ENCODE peak calls at places on chromosomes 16 and 17, in five cellular contexts. One of them, this sample, is unnamed.
A peak's percentile ranks its signal among the peaks of the same experiment; 100 is the strongest.

GRCh38 chr17:7393613-7394451 is 493 bp downstream of the PLSCR3 start:
- DNase-seq in mucosa of descending colon: peak; percentile 62
- DNase-seq in heart left ventricle: no peak
- DNase-seq in thoracic aorta: no peak
- DNase-seq in tibial nerve: no peak
- DNase-seq in this sample: no peak

GRCh38 chr17:17532991-17533390 is 36.8 kb upstream of the RASD1 start:
- DNase-seq in heart left ventricle: no peak
- DNase-seq in tibial nerve: no peak
- DNase-seq in mucosa of descending colon: no peak
- DNase-seq in thoracic aorta: no peak
- DNase-seq in this sample: no peak

GRCh38 chr17:77441130-77441920 is 300.6 kb downstream of the SEC14L1 start:
- DNase-seq in tibial nerve: no peak
- DNase-seq in thoracic aorta: no peak
- DNase-seq in heart left ventricle: no peak
- DNase-seq in mucosa of descending colon: no peak
- DNase-seq in this sample: no peak

GRCh38 chr17:57420674-57421392 is 164.5 kb downstream of the MSI2 start:
- DNase-seq in heart left ventricle: no peak
- DNase-seq in thoracic aorta: no peak
- DNase-seq in tibial nerve: no peak
- DNase-seq in mucosa of descending colon: peak; percentile 62
- DNase-seq in this sample: no peak

GRCh38 chr17:51263001-51263400 is 2.7 kb downstream of the UTP18 start:
- DNase-seq in tibial nerve: no peak
- DNase-seq in thoracic aorta: no peak
- DNase-seq in mucosa of descending colon: no peak
- DNase-seq in heart left ventricle: no peak
- DNase-seq in this sample: no peak

GRCh38 chr17:71724339-71724738 is 396.5 kb upstream of the SOX9 start:
- DNase-seq in tibial nerve: no peak
- DNase-seq in heart left ventricle: no peak
- DNase-seq in thoracic aorta: no peak
- DNase-seq in mucosa of descending colon: no peak
- DNase-seq in this sample: no peak

GRCh38 chr17:80775863-80776262 is 215.8 kb upstream of the CHMP6 start:
- DNase-seq in thoracic aorta: no peak
- DNase-seq in tibial nerve: no peak
- DNase-seq in heart left ventricle: no peak
- DNase-seq in mucosa of descending colon: no peak
- DNase-seq in this sample: no peak

GRCh38 chr16:85426806-85427205 is 186.3 kb upstream of the GSE1 start:
- DNase-seq in heart left ventricle: no peak
- DNase-seq in mucosa of descending colon: no peak
- DNase-seq in tibial nerve: no peak
- DNase-seq in thoracic aorta: no peak
- DNase-seq in this sample: no peak

GRCh38 chr17:29177871-29178749 is 2.1 kb downstream of the MYO18A start:
- DNase-seq in heart left ventricle: peak; percentile 40
- DNase-seq in tibial nerve: no peak
- DNase-seq in thoracic aorta: no peak
- DNase-seq in mucosa of descending colon: peak; percentile 78
- DNase-seq in this sample: no peak
- H3K4me3 ChIP-seq in heart left ventricle: peak overlapping the region; percentile 67
- H3K4me3 ChIP-seq in tibial nerve: no peak overlapping the region
- H3K4me3 ChIP-seq in thoracic aorta: peak overlapping the region; percentile 82
- H3K4me3 ChIP-seq in mucosa of descending colon: no peak overlapping the region
- H3K4me3 ChIP-seq in this sample: peak overlapping the region; percentile 60

DNA sequence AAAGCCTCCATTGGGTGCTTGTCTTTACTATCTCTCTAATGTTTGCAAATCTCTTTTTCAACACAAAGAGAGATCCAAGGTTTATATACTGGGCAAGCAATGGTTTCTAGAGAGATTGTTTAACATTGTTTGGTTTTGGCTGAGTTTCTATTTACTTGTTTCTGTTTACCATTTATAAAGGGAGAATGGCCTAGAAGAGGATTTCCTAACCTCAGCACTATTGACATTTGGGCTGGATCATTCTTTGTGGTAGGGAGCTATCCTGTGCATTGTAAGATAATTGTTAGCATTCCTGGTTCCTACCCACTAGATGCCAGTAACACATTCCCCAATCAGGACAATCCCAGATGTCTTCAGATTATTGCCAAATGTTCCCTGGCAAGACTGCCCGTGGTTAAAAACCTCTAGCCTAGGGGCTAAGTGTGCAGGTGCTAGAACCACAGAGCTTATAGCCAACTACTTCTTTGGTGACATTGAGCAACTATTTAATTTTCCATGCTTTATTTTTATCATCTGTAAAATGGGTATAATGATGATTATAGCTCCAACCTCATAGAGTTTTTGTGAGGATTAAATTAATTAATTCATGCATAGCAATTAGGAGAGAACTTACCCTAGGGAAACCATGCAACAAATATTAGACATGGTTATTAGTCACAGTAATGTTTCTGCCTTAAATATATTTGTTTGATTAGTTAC is 413.9 kb upstream of the MAF start:
- DNase-seq in mucosa of descending colon: no peak
- DNase-seq in thoracic aorta: no peak
- DNase-seq in heart left ventricle: no peak
- DNase-seq in tibial nerve: no peak
- DNase-seq in this sample: no peak
- TF ChIP-seq CTCF in mucosa of descending colon: no peak
- TF ChIP-seq CTCF in thoracic aorta: no peak
- TF ChIP-seq CTCF in heart left ventricle: no peak
- TF ChIP-seq CTCF in tibial nerve: no peak
- TF ChIP-seq CTCF in this sample: no peak

GRCh38 chr16:31063843-31064611 is 10.0 kb downstream of the ZNF668 start:
- DNase-seq in tibial nerve: no peak
- DNase-seq in mucosa of descending colon: no peak
- DNase-seq in thoracic aorta: no peak
- DNase-seq in heart left ventricle: no peak
- DNase-seq in this sample: no peak

GRCh38 chr16:31067342-31067741 is 6.7 kb downstream of the ZNF668 start:
- DNase-seq in heart left ventricle: no peak
- DNase-seq in tibial nerve: no peak
- DNase-seq in thoracic aorta: no peak
- DNase-seq in mucosa of descending colon: no peak
- DNase-seq in this sample: no peak

GRCh38 chr16:31063495-31063842 is 10.6 kb downstream of the ZNF668 start:
- DNase-seq in tibial nerve: no peak
- DNase-seq in mucosa of descending colon: no peak
- DNase-seq in heart left ventricle: no peak
- DNase-seq in thoracic aorta: no peak
- DNase-seq in this sample: no peak

GRCh38 chr16:31061813-31062440 is 12.1 kb downstream of the ZNF668 start:
- DNase-seq in thoracic aorta: no peak
- DNase-seq in tibial nerve: no peak
- DNase-seq in heart left ventricle: no peak
- DNase-seq in mucosa of descending colon: no peak
- DNase-seq in this sample: no peak

DNA sequence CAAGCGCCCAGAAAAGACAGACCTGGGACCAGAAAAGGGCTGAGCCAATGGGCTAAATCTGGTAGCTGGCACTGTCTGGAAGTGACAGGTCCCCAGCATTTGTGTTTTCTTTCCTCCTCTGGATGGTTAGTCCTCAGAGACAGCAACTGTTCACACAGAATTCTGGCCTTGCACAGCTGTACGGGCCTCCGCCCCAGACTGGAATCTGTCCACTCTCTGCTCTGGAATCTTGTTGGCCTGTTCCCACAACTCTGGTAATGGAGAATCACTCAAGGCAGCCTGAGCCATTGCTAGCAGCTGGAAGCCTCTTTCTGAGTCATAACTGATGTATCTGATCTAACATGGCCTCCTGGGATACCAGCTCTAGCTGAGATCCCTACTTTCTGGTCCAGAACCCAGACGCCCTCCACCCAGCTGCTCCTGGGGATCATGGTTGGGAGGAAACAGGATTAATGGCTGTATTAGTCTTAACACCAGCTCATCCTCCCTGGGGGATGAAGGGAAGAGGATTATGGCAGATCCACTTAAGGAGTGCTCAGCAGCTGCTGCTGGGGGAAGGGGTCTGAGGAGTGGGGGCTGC is 9.1 kb downstream of the ZNF668 start:
- DNase-seq in heart left ventricle: peak; percentile 62
- DNase-seq in mucosa of descending colon: no peak
- DNase-seq in tibial nerve: peak; percentile 39
- DNase-seq in thoracic aorta: no peak
- DNase-seq in this sample: peak; percentile 90
- H3K4me3 ChIP-seq in heart left ventricle: no peak overlapping the region
- H3K4me3 ChIP-seq in mucosa of descending colon: no peak overlapping the region
- H3K4me3 ChIP-seq in tibial nerve: no peak overlapping the region
- H3K4me3 ChIP-seq in thoracic aorta: peak overlapping the region; percentile 19
- H3K4me3 ChIP-seq in this sample: no peak overlapping the region

DNA sequence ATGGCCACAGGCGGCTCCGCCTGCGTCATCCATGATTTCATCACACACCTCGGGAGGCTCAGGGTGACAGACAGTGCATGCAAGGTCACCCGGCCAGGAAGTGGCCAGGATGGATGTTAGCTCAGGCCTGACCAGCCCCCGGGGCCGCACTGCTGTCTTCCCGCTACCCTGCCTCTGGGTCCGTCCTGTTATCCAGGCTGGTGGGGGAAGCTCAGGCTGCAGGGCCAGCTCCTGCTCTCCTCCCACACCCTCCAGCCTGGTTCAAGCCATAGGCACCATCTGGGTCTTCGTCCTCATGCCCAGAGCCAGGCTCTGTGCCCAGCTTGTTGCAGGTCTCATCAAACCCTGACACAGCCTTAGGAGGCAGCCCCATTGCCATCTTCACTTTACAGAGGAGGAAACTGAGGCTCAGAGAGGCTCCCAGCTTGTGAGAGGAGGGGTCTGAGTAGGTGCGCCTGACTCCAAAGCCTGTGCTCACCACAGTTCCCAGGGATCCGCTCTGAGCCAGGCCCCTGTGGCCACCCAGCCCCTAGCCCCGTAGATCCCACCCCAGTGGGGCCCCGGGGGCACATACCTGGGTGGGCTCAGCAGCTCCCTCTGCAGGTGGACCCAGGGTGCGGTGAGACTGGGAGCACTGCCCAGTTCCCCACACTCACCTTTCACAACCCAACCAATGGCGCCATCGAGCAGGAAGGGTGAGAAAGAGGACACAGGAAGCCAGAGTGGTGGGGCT is 414 bp upstream of the ADGRG3 start:
- DNase-seq in tibial nerve: no peak
- DNase-seq in heart left ventricle: no peak
- DNase-seq in thoracic aorta: no peak
- DNase-seq in mucosa of descending colon: no peak
- DNase-seq in this sample: no peak
- TF ChIP-seq CTCF in tibial nerve: no peak
- TF ChIP-seq CTCF in heart left ventricle: peak; percentile 27
- TF ChIP-seq CTCF in thoracic aorta: no peak
- TF ChIP-seq CTCF in mucosa of descending colon: no peak
- TF ChIP-seq CTCF in this sample: no peak

GRCh38 chr17:67260051-67260987 is 15.3 kb upstream of the HELZ start:
- DNase-seq in thoracic aorta: no peak
- DNase-seq in tibial nerve: no peak
- DNase-seq in heart left ventricle: no peak
- DNase-seq in mucosa of descending colon: no peak
- DNase-seq in this sample: peak; percentile 27
- H3K4me3 ChIP-seq in thoracic aorta: peak overlapping the region; percentile 15
- H3K4me3 ChIP-seq in tibial nerve: peak overlapping the region; percentile 7
- H3K4me3 ChIP-seq in heart left ventricle: no peak overlapping the region
- H3K4me3 ChIP-seq in mucosa of descending colon: no peak overlapping the region
- H3K4me3 ChIP-seq in this sample: no peak overlapping the region

DNA sequence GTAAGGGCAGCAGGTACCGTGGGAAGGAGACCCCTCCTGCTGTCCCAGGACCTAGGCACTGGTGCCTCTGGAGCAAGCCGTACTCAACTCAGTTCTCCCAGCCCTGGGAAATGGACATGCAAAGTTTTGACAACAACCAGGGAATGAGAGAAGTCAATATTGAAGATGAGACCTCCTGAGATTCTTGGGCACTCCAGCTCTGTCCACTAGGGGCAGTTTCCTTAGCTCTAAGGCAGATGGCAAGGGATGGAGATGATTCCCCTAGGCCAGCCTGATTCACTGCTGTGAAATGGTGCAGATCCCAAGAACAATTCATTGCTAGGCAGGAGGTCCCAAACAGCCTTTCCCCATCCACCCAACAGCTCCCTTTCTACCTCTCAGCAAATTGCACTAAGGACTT is 20.6 kb upstream of the SDR42E2 start:
- DNase-seq in thoracic aorta: no peak
- DNase-seq in heart left ventricle: no peak
- DNase-seq in mucosa of descending colon: no peak
- DNase-seq in tibial nerve: no peak
- DNase-seq in this sample: no peak
- TF ChIP-seq CTCF in thoracic aorta: no peak
- TF ChIP-seq CTCF in heart left ventricle: no peak
- TF ChIP-seq CTCF in mucosa of descending colon: no peak
- TF ChIP-seq CTCF in tibial nerve: no peak
- TF ChIP-seq CTCF in this sample: peak; percentile 38

DNA sequence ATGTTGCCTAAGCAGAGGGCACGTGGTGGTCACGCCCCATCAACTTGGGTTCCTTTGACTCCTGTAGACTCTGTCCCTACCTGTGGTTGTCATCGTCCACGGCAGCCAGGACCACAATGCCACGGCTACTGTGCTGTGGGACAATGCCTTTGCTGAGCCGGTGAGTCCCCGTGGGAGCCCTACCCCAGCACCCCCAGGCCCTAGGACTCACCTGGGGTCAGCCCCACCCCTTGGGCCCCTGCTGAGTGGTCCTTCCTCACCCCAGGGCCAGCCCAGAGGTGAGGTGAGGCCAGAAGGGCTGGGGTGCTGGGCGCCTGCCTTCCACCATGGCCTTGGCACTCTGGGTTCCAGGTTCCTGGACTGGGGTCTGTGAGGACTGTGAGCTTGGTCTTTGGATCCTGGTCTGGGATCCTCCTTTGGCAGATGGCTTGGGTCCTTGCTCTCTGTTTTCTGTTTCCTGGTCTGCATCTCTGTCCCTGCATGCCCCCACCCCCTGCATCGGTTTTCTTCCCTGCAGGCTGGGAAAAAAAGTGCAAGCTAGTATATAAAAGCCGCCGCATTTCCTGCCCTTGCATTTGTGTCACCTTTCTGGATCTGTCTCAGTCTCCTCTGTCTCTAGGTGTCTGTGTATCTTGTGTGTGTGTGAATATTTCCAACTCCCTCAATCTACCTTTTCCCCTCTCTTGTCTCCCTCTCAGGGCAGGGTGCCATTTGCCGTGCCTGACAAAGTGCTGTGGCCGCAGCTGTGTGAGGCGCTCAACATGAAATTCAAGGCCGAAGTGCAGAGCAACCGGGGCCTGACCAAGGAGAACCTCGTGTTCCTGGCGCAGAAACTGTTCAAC is 17.5 kb downstream of the STAT5A start:
- DNase-seq in tibial nerve: no peak
- DNase-seq in heart left ventricle: no peak
- DNase-seq in mucosa of descending colon: no peak
- DNase-seq in thoracic aorta: no peak
- DNase-seq in this sample: no peak
- H3K4me3 ChIP-seq in tibial nerve: no peak overlapping the region
- H3K4me3 ChIP-seq in heart left ventricle: no peak overlapping the region
- H3K4me3 ChIP-seq in mucosa of descending colon: no peak overlapping the region
- H3K4me3 ChIP-seq in thoracic aorta: no peak overlapping the region
- H3K4me3 ChIP-seq in this sample: no peak overlapping the region